ENCODE peak calls at places on chromosomes 1 and 21, in four cellular contexts. J, V, S and Z are unnamed samples.

GRCh38 chr1:163303561-163303960 is 18.2 kb upstream of the NUF2 start:
- DNase-seq in J (no peak), V (no peak), S (no peak), Z (no peak)

GRCh38 chr1:8091691-8092090 is 65.6 kb upstream of the ERRFI1 start:
- DNase-seq in J (no peak), V (no peak), S (no peak), Z (no peak)

GRCh38 chr1:30521261-30521865 is 202.0 kb downstream of the MATN1 start:
- DNase-seq in J (no peak), V (no peak), S (no peak), Z (no peak)

GRCh38 chr1:35475356-35475755 is 81.8 kb downstream of the KIAA0319L start:
- DNase-seq in J (no peak), V (no peak), S (no peak), Z (no peak)

GRCh38 chr1:10494418-10494753 is 19.6 kb downstream of the PEX14 start:
- DNase-seq in J (no peak), V (no peak), S (no peak), Z (no peak)

GRCh38 chr1:14017531-14017961 is 317.6 kb downstream of the PRDM2 start:
- DNase-seq in J (no peak), V (no peak), S (no peak), Z (no peak)

GRCh38 chr21:35470522-35470921 is 421.4 kb upstream of the RUNX1 start:
- DNase-seq in J (peak), V (no peak), S (no peak), Z (no peak)

GRCh38 chr1:47871799-47872353 is 125.3 kb downstream of the TRABD2B start:
- DNase-seq in J (no peak), V (peak), S (no peak), Z (no peak)

GRCh38 chr21:34946385-34947121 is 102.5 kb downstream of the RUNX1 start:
- DNase-seq in J (no peak), V (no peak), S (no peak), Z (no peak)

GRCh38 chr1:112744019-112744578 is 29.0 kb upstream of the PPM1J start:
- DNase-seq in J (no peak), V (no peak), S (no peak), Z (no peak)

GRCh38 chr1:34781071-34781843 is at the start of gene GJB3:
- DNase-seq in J (peak), V (no peak), S (no peak), Z (no peak)

GRCh38 chr1:226597616-226598454 is 49.3 kb downstream of the STUM start:
- DNase-seq in J (no peak), V (no peak), S (no peak), Z (no peak)

GRCh38 chr1:92085727-92086126 is 5.6 kb downstream of the BTBD8 start:
- DNase-seq in J (no peak), V (no peak), S (no peak), Z (no peak)

GRCh38 chr1:67043366-67043765 is 10.6 kb downstream of the SLC35D1 start:
- DNase-seq in J (no peak), V (no peak), S (no peak), Z (no peak)

GRCh38 chr1:153538315-153538821 is 2.4 kb downstream of the S100A5 start:
- DNase-seq in J (peak), V (peak), S (no peak), Z (peak)

GRCh38 chr1:202281316-202282016 is 60.3 kb downstream of the UBE2T start:
- DNase-seq in J (no peak), V (no peak), S (no peak), Z (no peak)

GRCh38 chr1:243638186-243638585 is 211.9 kb downstream of the AKT3 start:
- DNase-seq in J (no peak), V (no peak), S (peak), Z (no peak)

GRCh38 chr21:45876381-45877159 is 105.0 kb upstream of the COL6A1 start:
- DNase-seq in J (no peak), V (no peak), S (no peak), Z (no peak)

GRCh38 chr1:186178426-186179043 is 196.5 kb downstream of the TPR start:
- DNase-seq in J (no peak), V (no peak), S (no peak), Z (no peak)

GRCh38 chr21:43916691-43917514 is 51.9 kb downstream of the AGPAT3 start:
- DNase-seq in J (peak), V (no peak), S (peak), Z (no peak)

GRCh38 chr1:1040004-1040991 is 20.4 kb downstream of the AGRN start:
- DNase-seq in J (peak), V (no peak), S (no peak), Z (peak)

GRCh38 chr21:45284456-45284741 is 3.3 kb downstream of the POFUT2 start:
- DNase-seq in J (no peak), V (no peak), S (no peak), Z (no peak)

GRCh38 chr1:22529901-22530621 is 33.2 kb upstream of the EPHA8 start:
- DNase-seq in J (no peak), V (no peak), S (no peak), Z (no peak)
- TF ChIP-seq BHLHE40 in J (no peak), V (no peak), S (no peak), Z (no peak)

DNA sequence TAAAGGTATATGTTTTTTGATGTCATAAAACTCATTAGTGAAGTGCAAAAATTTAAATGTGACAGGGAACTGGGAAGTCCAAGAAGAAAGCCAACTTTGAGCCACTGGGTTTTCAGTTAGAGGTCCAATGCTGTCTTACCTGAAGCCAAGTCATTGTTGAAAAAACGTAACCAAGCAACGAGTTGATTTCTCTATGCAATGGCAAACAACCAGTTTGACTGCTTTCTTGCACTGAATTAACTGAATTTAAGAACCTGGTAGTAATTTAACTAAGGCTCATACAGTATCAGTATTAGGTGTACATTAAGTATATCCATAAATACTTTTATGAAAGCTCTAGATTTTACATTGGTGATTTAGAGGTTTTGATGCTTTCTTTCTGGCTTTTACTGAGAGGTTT is 20.2 kb upstream of the S1PR1 start:
- DNase-seq in J (no peak), V (no peak), S (no peak), Z (no peak)
- TF ChIP-seq SP1 in J (no peak), V (no peak), S (no peak), Z (no peak)

GRCh38 chr1:192190066-192190465 is 31.8 kb downstream of the RGS18 start:
- DNase-seq in J (no peak), V (no peak), S (no peak), Z (no peak)
- TF ChIP-seq BHLHE40 in J (no peak), V (no peak), S (no peak), Z (no peak)

GRCh38 chr1:174939771-174940545 is 59.8 kb upstream of the CACYBP start:
- DNase-seq in J (no peak), V (no peak), S (no peak), Z (no peak)
- TF ChIP-seq SP1 in J (no peak), V (no peak), S (no peak), Z (no peak)

GRCh38 chr1:3639397-3639911 is 10.4 kb downstream of the WRAP73 start:
- DNase-seq in J (no peak), V (no peak), S (no peak), Z (no peak)

GRCh38 chr1:3641816-3642215 is 8.1 kb downstream of the WRAP73 start:
- DNase-seq in J (no peak), V (no peak), S (no peak), Z (no peak)

GRCh38 chr1:3642921-3643675 is 6.8 kb downstream of the WRAP73 start:
- DNase-seq in J (no peak), V (no peak), S (no peak), Z (no peak)

GRCh38 chr1:3640113-3640932 is 9.6 kb downstream of the WRAP73 start:
- DNase-seq in J (no peak), V (no peak), S (no peak), Z (no peak)

GRCh38 chr1:3641046-3641760 is 8.7 kb downstream of the WRAP73 start:
- DNase-seq in J (no peak), V (no peak), S (no peak), Z (no peak)
- TF ChIP-seq BHLHE40 in J (no peak), V (no peak), S (no peak), Z (no peak)

GRCh38 chr1:161506336-161507223 is 1.3 kb downstream of the FCGR2A start:
- DNase-seq in J (peak), V (peak), S (no peak), Z (no peak)
- TF ChIP-seq SP1 in J (no peak), V (no peak), S (no peak), Z (no peak)

DNA sequence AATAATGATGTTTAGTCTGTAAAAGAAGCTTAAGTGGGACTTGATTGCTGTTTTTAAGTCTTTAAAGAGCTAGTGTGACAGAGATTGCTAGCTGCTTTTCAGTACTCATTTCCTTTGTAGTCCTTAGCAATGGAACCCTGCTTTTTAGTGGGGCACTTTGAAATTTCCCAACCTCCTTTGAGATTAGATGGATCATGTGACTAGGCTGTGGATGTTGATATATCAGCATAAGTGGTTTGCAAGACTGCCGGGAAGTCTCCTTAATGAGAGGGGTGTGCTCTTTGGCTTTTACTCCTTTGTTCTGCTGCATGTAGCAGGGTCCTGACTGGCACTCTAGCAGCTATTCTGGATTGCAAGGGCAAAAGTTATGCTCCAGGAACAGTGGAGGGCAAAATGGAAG is 11.2 kb upstream of the RCOR3 start:
- DNase-seq in J (no peak), V (no peak), S (no peak), Z (no peak)
- TF ChIP-seq BHLHE40 in J (no peak), V (no peak), S (no peak), Z (no peak)

DNA sequence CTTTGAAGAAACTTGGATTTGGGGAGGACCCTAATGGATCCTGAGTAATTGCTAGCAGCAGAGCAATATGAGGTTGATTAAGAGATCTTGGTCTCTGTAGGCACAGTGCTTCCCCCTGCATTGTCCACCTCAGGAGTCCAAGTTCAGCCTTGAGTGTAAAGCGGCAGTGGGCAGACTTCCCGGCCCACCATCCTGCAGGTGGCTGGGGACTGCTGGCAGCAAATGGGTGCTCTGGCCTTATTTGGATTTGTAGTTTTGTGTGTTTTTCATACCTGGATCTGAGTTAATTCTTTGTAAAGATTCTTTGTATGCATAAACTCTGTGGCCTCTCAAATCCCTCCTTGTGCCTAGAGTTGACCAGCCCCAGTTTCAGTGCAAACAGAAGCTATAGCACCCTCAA is 7.6 kb downstream of the BARHL2 start:
- DNase-seq in J (no peak), V (no peak), S (no peak), Z (no peak)
- TF ChIP-seq SP1 in J (no peak), V (no peak), S (no peak), Z (no peak)